ENCODE peak calls at places on chromosomes 6 and 20, in ten cellular contexts. B is KBM-7; M is right lobe of liver; F is central memory CD4-positive, alpha-beta T cell; T is AG10803; D is naive B cell; J is cardiac fibroblast; P is head of caudate nucleus; A is WERI-Rb-1; I is HS-5. O is an unnamed sample.

GRCh38 chr6:11460001-11460668 is 77.4 kb upstream of the TMEM170B start:
- DNase-seq in B (peak; percentile 74), M (no peak), F (no peak), T (peak; percentile 25), D (no peak), J (peak; percentile 25), P (no peak), A (no peak), I (no peak), O (no peak)

GRCh38 chr6:2858678-2859324 is 17.1 kb upstream of the SERPINB1 start:
- DNase-seq in B (peak; percentile 37), M (no peak), F (peak; percentile 84), T (no peak), D (peak; percentile 76), J (no peak), P (no peak), A (no peak), I (no peak), O (no peak)

GRCh38 chr6:125102901-125103300 is 50.7 kb upstream of the TPD52L1 start:
- DNase-seq in B (no peak), M (no peak), F (no peak), T (peak; percentile 97), D (no peak), J (peak; percentile 86), P (no peak), A (no peak), I (peak; percentile 78), O (no peak)

GRCh38 chr20:44460795-44461141 is 14.9 kb upstream of the TTPAL start:
- DNase-seq in B (peak; percentile 48), M (no peak), F (peak; percentile 5), T (peak; percentile 25), D (no peak), J (peak; percentile 63), P (no peak), A (no peak), I (no peak), O (no peak)

GRCh38 chr6:137213331-137213740 is 5.8 kb downstream of the IFNGR1 start:
- DNase-seq in B (no peak), M (no peak), F (no peak), T (no peak), D (no peak), J (no peak), P (no peak), A (no peak), I (no peak), O (no peak)

GRCh38 chr20:4869290-4870193 is 131.8 kb downstream of the SLC23A2 start:
- DNase-seq in B (no peak), M (no peak), F (peak; percentile 67), T (no peak), D (no peak), J (no peak), P (no peak), A (no peak), I (no peak), O (peak; percentile 46)

GRCh38 chr6:139569561-139569960 is 195.1 kb upstream of the CITED2 start:
- DNase-seq in B (no peak), M (no peak), F (no peak), T (no peak), D (no peak), J (no peak), P (no peak), A (no peak), I (peak; percentile 66), O (no peak)

GRCh38 chr20:45444050-45444449 is 25.5 kb upstream of the WFDC2 start:
- DNase-seq in B (no peak), M (no peak), F (peak; percentile 71), T (no peak), D (no peak), J (no peak), P (no peak), A (no peak), I (no peak), O (no peak)

GRCh38 chr20:10855031-10855430 is 181.2 kb upstream of the JAG1 start:
- DNase-seq in B (no peak), M (no peak), F (no peak), T (peak; percentile 53), D (no peak), J (peak; percentile 54), P (no peak), A (no peak), I (no peak), O (no peak)

GRCh38 chr6:36244641-36245280 is 25.1 kb upstream of the PNPLA1 start:
- DNase-seq in B (no peak), M (no peak), F (no peak), T (no peak), D (no peak), J (no peak), P (peak; percentile 24), A (no peak), I (no peak), O (no peak)

GRCh38 chr6:22447191-22447590 is 122.2 kb upstream of the HDGFL1 start:
- DNase-seq in B (no peak), M (no peak), F (no peak), T (no peak), D (no peak), J (no peak), P (no peak), A (peak; percentile 60), I (no peak), O (no peak)

GRCh38 chr6:116040980-116041379 is 19.7 kb downstream of the FRK start:
- DNase-seq in B (no peak), M (no peak), F (no peak), T (no peak), D (no peak), J (no peak), P (no peak), A (no peak), I (no peak), O (no peak)